ENCODE peak calls at places on chromosome 5, in four cellular contexts. E, N, V and F are unnamed samples.

GRCh38 chr5:77168187-77168883 is 42.1 kb upstream of the PDE8B start:
- DNase-seq in V (peak; percentile 44), N (no peak), E (peak; percentile 57), F (no peak)

GRCh38 chr5:75335486-75335885 is 1.5 kb upstream of the HMGCR start:
- DNase-seq in E (no peak), N (no peak), V (no peak), F (no peak)

GRCh38 chr5:126437706-126438105 is 14.5 kb downstream of the GRAMD2B start:
- DNase-seq in E (no peak), V (no peak), N (no peak), F (no peak)

GRCh38 chr5:132471006-132471907 is 19.3 kb downstream of the IRF1 start:
- DNase-seq in V (no peak), E (peak; percentile 79), N (no peak), F (no peak)

GRCh38 chr5:178186417-178186816 is 754 bp downstream of the GMCL2 start:
- DNase-seq in E (no peak), N (no peak), V (no peak), F (no peak)

GRCh38 chr5:150322202-150322601 is 19.5 kb upstream of the ARSI start:
- DNase-seq in V (no peak), E (no peak), N (no peak), F (no peak)

GRCh38 chr5:83518676-83519075 is 47.1 kb downstream of the VCAN start:
- DNase-seq in N (no peak), E (no peak), V (no peak), F (no peak)

GRCh38 chr5:32100230-32100629 is 73.9 kb downstream of the GOLPH3 start:
- DNase-seq in N (no peak), V (no peak), E (peak; percentile 33), F (no peak)

GRCh38 chr5:6649186-6649585 is 15.9 kb downstream of the SRD5A1 start:
- DNase-seq in N (no peak), E (no peak), V (no peak), F (no peak)

GRCh38 chr5:91219141-91219802 is 163.8 kb downstream of the ARRDC3 start:
- DNase-seq in E (peak; percentile 80), V (peak; percentile 30), N (no peak), F (no peak)

GRCh38 chr5:173796746-173797495 is 91.2 kb upstream of the CPEB4 start:
- DNase-seq in V (no peak), E (no peak), N (no peak), F (no peak)

GRCh38 chr5:1875843-1876671 is 6.7 kb downstream of the IRX4 start:
- DNase-seq in E (no peak), N (no peak), V (no peak), F (no peak)

GRCh38 chr5:57703726-57704125 is 221.1 kb upstream of the ACTBL2 start:
- DNase-seq in V (no peak), N (no peak), E (no peak), F (peak; percentile 17)

GRCh38 chr5:16467363-16468219 is 2.0 kb upstream of the ZNF622 start:
- DNase-seq in V (no peak), E (no peak), N (no peak), F (no peak)